ENCODE peak calls at places on chromosome 20, in seven cellular contexts. S is aorta; B is esophagus squamous epithelium; A is hepatocyte; E is CD8-positive, alpha-beta T cell; J is GM23248; R is psoas muscle. F is an unnamed sample. For H3K36me3, the result is how much of the 10 kb centered on the place peaks cover.

GRCh38 chr20:5784735-5785134 is 34.5 kb downstream of the SHLD1 start:
- DNase-seq in S (no peak), B (no peak), A (peak), E (no peak), J (no peak), R (no peak), F (no peak)

GRCh38 chr20:59365611-59366284 is 65.3 kb downstream of the EDN3 start:
- DNase-seq in S (no peak), B (no peak), A (no peak), E (no peak), J (no peak), R (no peak), F (no peak)

GRCh38 chr20:42979720-42980119 is 210.0 kb downstream of the PTPRT start:
- DNase-seq in S (no peak), B (no peak), A (no peak), E (no peak), J (no peak), R (no peak), F (no peak)

GRCh38 chr20:38833857-38834164 is 28.3 kb downstream of the PPP1R16B start:
- DNase-seq in S (no peak), B (no peak), A (no peak), E (no peak), J (no peak), R (no peak), F (no peak)

GRCh38 chr20:7695622-7696021 is 244.6 kb downstream of the HAO1 start:
- DNase-seq in S (no peak), B (no peak), A (no peak), E (no peak), J (peak), R (no peak), F (no peak)

GRCh38 chr20:48717095-48717958 is 110.5 kb downstream of the PREX1 start:
- DNase-seq in S (no peak), B (no peak), A (no peak), E (no peak), J (no peak), R (no peak), F (no peak)

GRCh38 chr20:49979030-49979832 is 3.5 kb upstream of the SNAI1 start:
- DNase-seq in S (peak), B (no peak), A (peak), E (peak), J (peak), R (no peak), F (peak)

GRCh38 chr20:22511943-22512910 is 72.1 kb downstream of the FOXA2 start:
- DNase-seq in S (no peak), B (no peak), A (peak), E (no peak), J (no peak), R (no peak), F (no peak)

GRCh38 chr20:21583486-21584168 is 69.8 kb upstream of the NKX2-2 start:
- DNase-seq in S (no peak), B (no peak), A (no peak), E (no peak), J (no peak), R (no peak), F (no peak)

GRCh38 chr20:38127011-38127621 is 38.0 kb downstream of the TGM2 start:
- DNase-seq in S (no peak), B (no peak), A (peak), E (no peak), J (peak), R (peak), F (no peak)

GRCh38 chr20:13819885-13820645 is 35.2 kb downstream of the NDUFAF5 start:
- DNase-seq in S (no peak), B (no peak), A (peak), E (no peak), J (peak), R (peak), F (no peak)

GRCh38 chr20:15708984-15709598 is 864.2 kb downstream of the KIF16B start:
- DNase-seq in S (peak), B (no peak), A (peak), E (peak), J (peak), R (peak), F (no peak)

GRCh38 chr20:19462491-19462890 is 250.0 kb downstream of the SLC24A3 start:
- DNase-seq in S (no peak), B (no peak), A (no peak), E (no peak), J (no peak), R (no peak), F (no peak)

GRCh38 chr20:37492096-37492625 is 28.9 kb upstream of the NNAT start:
- DNase-seq in S (no peak), B (no peak), A (no peak), E (no peak), J (no peak), R (no peak), F (no peak)

GRCh38 chr20:19313342-19314069 is 101.1 kb downstream of the SLC24A3 start:
- DNase-seq in S (no peak), B (no peak), A (no peak), E (no peak), J (no peak), R (no peak), F (no peak)

GRCh38 chr20:43979576-43979975 is 64.9 kb downstream of the TOX2 start:
- DNase-seq in S (no peak), B (no peak), A (no peak), E (no peak), J (no peak), R (no peak), F (no peak)

GRCh38 chr20:43983359-43983758 is 68.7 kb downstream of the TOX2 start:
- DNase-seq in S (no peak), B (no peak), A (no peak), E (no peak), J (no peak), R (no peak), F (no peak)

GRCh38 chr20:43982886-43983285 is 68.2 kb downstream of the TOX2 start:
- DNase-seq in S (no peak), B (no peak), A (no peak), E (no peak), J (no peak), R (no peak), F (no peak)

GRCh38 chr20:43982016-43982415 is 67.4 kb downstream of the TOX2 start:
- DNase-seq in S (no peak), B (no peak), A (no peak), E (no peak), J (no peak), R (no peak), F (no peak)

DNA sequence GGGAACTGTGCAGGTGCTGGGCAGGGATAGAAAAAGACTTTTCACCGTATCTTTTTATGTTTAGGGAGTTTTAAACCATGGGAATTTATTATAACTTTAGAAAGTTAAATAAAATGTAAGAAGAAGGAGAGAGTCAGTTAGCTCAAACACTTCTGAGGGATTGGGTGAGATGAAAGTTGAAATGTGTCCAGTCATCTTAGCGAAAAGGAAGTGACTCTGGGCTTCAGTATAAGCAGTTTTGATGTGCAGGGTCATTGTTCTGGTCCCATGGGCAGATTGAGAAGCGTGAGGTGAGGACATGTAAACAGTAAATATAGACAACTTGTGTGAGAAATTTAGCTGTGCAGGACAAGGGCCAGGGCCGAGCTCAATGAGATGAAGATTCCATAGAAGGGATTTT is 66.9 kb downstream of the TOX2 start:
- DNase-seq in S (no peak), B (no peak), A (no peak), E (no peak), J (no peak), R (no peak), F (no peak)
- H3K27ac ChIP-seq in S (no peak), B (no peak), A (no peak), E (no peak), J (no peak), R (no peak), F (no peak)

GRCh38 chr20:53874104-53874503 is 196.3 kb downstream of the BCAS1 start:
- DNase-seq in S (no peak), B (no peak), A (no peak), E (no peak), J (no peak), R (no peak), F (no peak)

GRCh38 chr20:53872561-53873248 is 197.7 kb downstream of the BCAS1 start:
- DNase-seq in S (no peak), B (no peak), A (no peak), E (peak), J (peak), R (no peak), F (peak)

GRCh38 chr20:53874706-53875105 is 195.7 kb downstream of the BCAS1 start:
- DNase-seq in S (no peak), B (no peak), A (no peak), E (no peak), J (no peak), R (no peak), F (no peak)

GRCh38 chr20:53872081-53872541 is 198.3 kb downstream of the BCAS1 start:
- DNase-seq in S (no peak), B (no peak), A (no peak), E (no peak), J (peak), R (no peak), F (no peak)

GRCh38 chr20:53873249-53873642 is 197.1 kb downstream of the BCAS1 start:
- DNase-seq in S (no peak), B (no peak), A (no peak), E (no peak), J (no peak), R (no peak), F (no peak)
- H3K4me3 ChIP-seq in S (no peak), B (no peak), A (no peak), E (peak), J (no peak), R (no peak), F (peak)

GRCh38 chr20:41087777-41088176 is 49.6 kb upstream of the PLCG1 start:
- DNase-seq in S (no peak), B (no peak), A (no peak), E (no peak), J (no peak), R (no peak), F (no peak)
- H3K36me3 ChIP-seq in S (under half), B (half or more), A (under half), E (under half), J (half or more), R (under half), F (under half)

DNA sequence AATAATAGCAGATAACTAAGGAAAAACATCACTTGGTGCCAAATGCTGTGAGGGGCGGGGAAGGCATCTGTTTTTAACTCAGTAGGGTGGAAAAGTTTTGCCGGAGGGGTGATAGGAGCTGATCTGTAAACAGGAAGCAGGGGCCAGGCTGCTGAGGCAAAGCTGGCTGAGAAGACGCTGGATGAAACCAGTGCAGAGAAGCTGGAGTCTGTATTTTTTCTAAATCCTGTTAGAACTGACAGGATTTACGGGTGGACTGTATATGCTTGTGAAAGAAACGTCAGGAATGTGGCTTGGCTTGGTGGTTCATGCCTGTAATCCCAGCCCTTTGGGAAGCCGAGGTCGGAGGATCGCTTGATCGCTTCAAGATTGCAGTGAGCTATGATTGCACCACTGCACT is 5.6 kb downstream of the PCMTD2 start:
- DNase-seq in S (no peak), B (no peak), A (peak), E (no peak), J (peak), R (no peak), F (no peak)
- H3K27ac ChIP-seq in S (no peak), B (peak), A (peak), E (peak), J (peak), R (peak), F (no peak)

DNA sequence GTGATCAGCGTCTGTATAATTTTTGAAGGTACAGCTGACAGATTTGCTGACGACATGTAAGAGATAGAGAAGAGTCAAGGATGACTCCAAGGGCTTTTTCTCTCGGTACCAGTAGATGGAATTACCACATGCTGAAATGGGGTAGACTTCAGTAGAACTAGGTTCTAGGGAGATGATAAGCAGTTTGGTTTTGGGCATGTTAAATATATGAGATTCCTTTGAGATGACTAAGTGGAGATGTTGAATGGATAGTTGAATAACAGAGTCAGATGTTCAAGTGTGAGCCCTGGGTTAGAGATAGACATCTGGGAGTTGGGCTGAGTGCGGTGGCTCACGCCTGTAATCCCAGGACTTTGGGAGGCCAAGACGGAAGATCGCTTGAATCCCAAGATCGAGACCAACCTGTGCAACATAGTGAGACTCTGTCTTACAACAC is 50.0 kb downstream of the PHF20 start:
- DNase-seq in S (no peak), B (no peak), A (no peak), E (no peak), J (peak), R (no peak), F (no peak)
- H3K4me3 ChIP-seq in S (no peak), B (no peak), A (no peak), E (no peak), J (peak), R (no peak), F (no peak)

GRCh38 chr20:24964518-24964838 is 15.4 kb downstream of the CST7 start:
- DNase-seq in S (no peak), B (no peak), A (no peak), E (no peak), J (no peak), R (no peak), F (no peak)
- H3K36me3 ChIP-seq in S (under half), B (half or more), A (under half), E (half or more), J (under half), R (under half), F (half or more)

DNA sequence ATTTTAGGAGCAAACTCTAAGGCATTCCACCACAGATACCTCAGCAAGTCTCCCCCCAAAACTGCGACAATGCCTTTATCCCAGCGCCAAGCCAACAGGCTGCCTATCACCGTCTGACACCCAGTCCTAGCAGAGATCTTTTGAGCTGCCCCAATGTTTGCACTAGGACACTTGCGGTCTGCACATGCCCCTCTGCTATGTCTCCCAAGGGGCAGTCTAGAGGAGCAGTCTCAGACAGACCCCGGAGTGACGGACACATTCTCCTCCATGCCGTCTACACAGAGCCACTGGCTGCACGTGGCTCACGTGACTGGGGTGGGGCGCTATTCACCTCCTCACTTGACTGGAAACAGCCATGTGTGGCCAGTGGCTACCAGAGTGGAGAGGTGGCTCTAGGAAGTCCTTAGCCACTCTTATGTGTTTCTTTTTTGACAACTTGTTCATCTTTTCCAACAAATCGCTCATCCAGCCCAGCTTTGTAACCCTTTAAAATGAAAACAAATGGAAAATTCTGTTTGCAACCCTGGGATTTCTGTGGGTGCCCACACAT is 16.0 kb downstream of the DIDO1 start:
- DNase-seq in S (no peak), B (no peak), A (no peak), E (no peak), J (no peak), R (no peak), F (no peak)
- H3K27ac ChIP-seq in S (no peak), B (no peak), A (no peak), E (no peak), J (no peak), R (no peak), F (no peak)

F was measured in effector memory CD4-positive, alpha-beta T cell.